ENCODE peak calls at places on chromosome 16, in ten cellular contexts. One of them, this sample, is unnamed. For H3K4me1, the result is how much of the 10 kb centered on the place peaks cover.

GRCh38 chr16:11100239-11100750 is 155.7 kb downstream of the SOCS1 start:
- DNase-seq in PC-9: no peak
- DNase-seq in mucosa of descending colon: peak
- DNase-seq in cardiac muscle cell: peak
- DNase-seq in body of pancreas: peak
- DNase-seq in thoracic aorta: no peak
- DNase-seq in right atrium auricular region: peak
- DNase-seq in psoas muscle: peak
- DNase-seq in uterus: peak
- DNase-seq in CD8-positive, alpha-beta memory T cell: no peak
- DNase-seq in this sample: no peak

GRCh38 chr16:82995927-82996441 is 369.2 kb downstream of the CDH13 start:
- DNase-seq in PC-9: no peak
- DNase-seq in mucosa of descending colon: peak
- DNase-seq in cardiac muscle cell: no peak
- DNase-seq in body of pancreas: no peak
- DNase-seq in thoracic aorta: no peak
- DNase-seq in right atrium auricular region: no peak
- DNase-seq in psoas muscle: no peak
- DNase-seq in uterus: peak
- DNase-seq in CD8-positive, alpha-beta memory T cell: no peak
- DNase-seq in this sample: no peak

GRCh38 chr16:20763461-20764232 is at the start of gene ACSM3:
- DNase-seq in PC-9: peak
- DNase-seq in mucosa of descending colon: peak
- DNase-seq in cardiac muscle cell: peak
- DNase-seq in body of pancreas: peak
- DNase-seq in thoracic aorta: no peak
- DNase-seq in right atrium auricular region: peak
- DNase-seq in psoas muscle: no peak
- DNase-seq in uterus: peak
- DNase-seq in CD8-positive, alpha-beta memory T cell: peak
- DNase-seq in this sample: peak

GRCh38 chr16:73179671-73180370 is 131.9 kb upstream of the ZFHX3 start:
- DNase-seq in PC-9: no peak
- DNase-seq in mucosa of descending colon: no peak
- DNase-seq in cardiac muscle cell: no peak
- DNase-seq in body of pancreas: peak
- DNase-seq in thoracic aorta: no peak
- DNase-seq in right atrium auricular region: no peak
- DNase-seq in psoas muscle: peak
- DNase-seq in uterus: peak
- DNase-seq in CD8-positive, alpha-beta memory T cell: no peak
- DNase-seq in this sample: no peak

GRCh38 chr16:24838554-24839266 is 7.1 kb upstream of the SLC5A11 start:
- DNase-seq in PC-9: peak
- DNase-seq in mucosa of descending colon: peak
- DNase-seq in cardiac muscle cell: no peak
- DNase-seq in body of pancreas: peak
- DNase-seq in thoracic aorta: peak
- DNase-seq in right atrium auricular region: peak
- DNase-seq in psoas muscle: no peak
- DNase-seq in uterus: no peak
- DNase-seq in CD8-positive, alpha-beta memory T cell: no peak
- DNase-seq in this sample: no peak

GRCh38 chr16:11114366-11115164 is 141.4 kb downstream of the SOCS1 start:
- DNase-seq in PC-9: no peak
- DNase-seq in mucosa of descending colon: no peak
- DNase-seq in cardiac muscle cell: no peak
- DNase-seq in body of pancreas: no peak
- DNase-seq in thoracic aorta: no peak
- DNase-seq in right atrium auricular region: no peak
- DNase-seq in psoas muscle: no peak
- DNase-seq in uterus: no peak
- DNase-seq in CD8-positive, alpha-beta memory T cell: no peak
- DNase-seq in this sample: no peak

GRCh38 chr16:67820608-67821259 is 14.0 kb downstream of the TSNAXIP1 start:
- DNase-seq in PC-9: no peak
- DNase-seq in mucosa of descending colon: no peak
- DNase-seq in cardiac muscle cell: no peak
- DNase-seq in body of pancreas: no peak
- DNase-seq in thoracic aorta: no peak
- DNase-seq in right atrium auricular region: no peak
- DNase-seq in psoas muscle: no peak
- DNase-seq in uterus: no peak
- DNase-seq in CD8-positive, alpha-beta memory T cell: no peak
- DNase-seq in this sample: no peak

GRCh38 chr16:89281829-89282228 is 64.3 kb downstream of the ZNF778 start:
- DNase-seq in PC-9: no peak
- DNase-seq in mucosa of descending colon: no peak
- DNase-seq in cardiac muscle cell: no peak
- DNase-seq in body of pancreas: no peak
- DNase-seq in thoracic aorta: no peak
- DNase-seq in right atrium auricular region: no peak
- DNase-seq in psoas muscle: no peak
- DNase-seq in uterus: no peak
- DNase-seq in CD8-positive, alpha-beta memory T cell: no peak
- DNase-seq in this sample: no peak

GRCh38 chr16:77289331-77289809 is 90.2 kb downstream of the SYCE1L start:
- DNase-seq in PC-9: peak
- DNase-seq in mucosa of descending colon: no peak
- DNase-seq in cardiac muscle cell: peak
- DNase-seq in body of pancreas: no peak
- DNase-seq in thoracic aorta: no peak
- DNase-seq in right atrium auricular region: no peak
- DNase-seq in psoas muscle: no peak
- DNase-seq in uterus: no peak
- DNase-seq in CD8-positive, alpha-beta memory T cell: no peak
- DNase-seq in this sample: no peak

GRCh38 chr16:84369938-84370627 is 1.7 kb downstream of the ATP2C2 start:
- DNase-seq in PC-9: peak
- DNase-seq in mucosa of descending colon: peak
- DNase-seq in cardiac muscle cell: no peak
- DNase-seq in body of pancreas: peak
- DNase-seq in thoracic aorta: no peak
- DNase-seq in right atrium auricular region: no peak
- DNase-seq in psoas muscle: no peak
- DNase-seq in uterus: no peak
- DNase-seq in CD8-positive, alpha-beta memory T cell: no peak
- DNase-seq in this sample: no peak

GRCh38 chr16:8453359-8453758 is 137.0 kb downstream of the TMEM114 start:
- DNase-seq in PC-9: no peak
- DNase-seq in mucosa of descending colon: no peak
- DNase-seq in cardiac muscle cell: no peak
- DNase-seq in body of pancreas: no peak
- DNase-seq in thoracic aorta: no peak
- DNase-seq in right atrium auricular region: no peak
- DNase-seq in psoas muscle: no peak
- DNase-seq in uterus: no peak
- DNase-seq in CD8-positive, alpha-beta memory T cell: no peak
- DNase-seq in this sample: no peak

GRCh38 chr16:86089986-86090385 is 191.0 kb downstream of the IRF8 start:
- DNase-seq in PC-9: no peak
- DNase-seq in mucosa of descending colon: no peak
- DNase-seq in cardiac muscle cell: no peak
- DNase-seq in body of pancreas: no peak
- DNase-seq in thoracic aorta: no peak
- DNase-seq in right atrium auricular region: no peak
- DNase-seq in psoas muscle: no peak
- DNase-seq in uterus: no peak
- DNase-seq in CD8-positive, alpha-beta memory T cell: no peak
- DNase-seq in this sample: no peak

GRCh38 chr16:68265078-68265925 is 976 bp downstream of the SLC7A6 start:
- DNase-seq in PC-9: peak
- DNase-seq in mucosa of descending colon: peak
- DNase-seq in cardiac muscle cell: peak
- DNase-seq in body of pancreas: peak
- DNase-seq in thoracic aorta: no peak
- DNase-seq in right atrium auricular region: peak
- DNase-seq in psoas muscle: peak
- DNase-seq in uterus: peak
- DNase-seq in CD8-positive, alpha-beta memory T cell: peak
- DNase-seq in this sample: peak

DNA sequence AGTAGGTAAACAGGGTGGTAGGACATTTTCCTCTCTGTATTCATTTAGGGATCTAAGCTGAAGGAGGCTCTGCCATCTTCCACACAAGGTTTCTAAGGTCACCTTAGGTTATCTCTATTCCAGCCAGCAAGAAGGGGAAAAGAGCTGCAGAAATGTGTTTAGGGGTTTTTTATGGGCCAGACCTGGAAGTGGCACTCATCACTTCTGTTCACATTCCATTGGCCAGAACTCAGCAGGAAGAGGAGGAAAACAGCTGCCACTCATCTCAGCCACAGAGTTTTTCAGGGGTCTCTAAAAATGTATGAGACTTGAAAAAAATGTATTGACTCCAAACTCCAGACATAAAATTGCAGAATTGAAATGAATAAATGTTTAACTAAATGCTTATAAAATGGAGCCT is 65.8 kb downstream of the FTO start:
- DNase-seq in PC-9: no peak
- DNase-seq in mucosa of descending colon: no peak
- DNase-seq in cardiac muscle cell: peak
- DNase-seq in body of pancreas: no peak
- DNase-seq in thoracic aorta: no peak
- DNase-seq in right atrium auricular region: no peak
- DNase-seq in psoas muscle: no peak
- DNase-seq in uterus: no peak
- DNase-seq in CD8-positive, alpha-beta memory T cell: no peak
- DNase-seq in this sample: no peak
- H3K4me1 ChIP-seq in PC-9: half or more
- H3K4me1 ChIP-seq in mucosa of descending colon: under half
- H3K4me1 ChIP-seq in cardiac muscle cell: half or more
- H3K4me1 ChIP-seq in body of pancreas: under half
- H3K4me1 ChIP-seq in thoracic aorta: under half
- H3K4me1 ChIP-seq in right atrium auricular region: under half
- H3K4me1 ChIP-seq in psoas muscle: under half
- H3K4me1 ChIP-seq in uterus: under half
- H3K4me1 ChIP-seq in CD8-positive, alpha-beta memory T cell: under half
- H3K4me1 ChIP-seq in this sample: under half

DNA sequence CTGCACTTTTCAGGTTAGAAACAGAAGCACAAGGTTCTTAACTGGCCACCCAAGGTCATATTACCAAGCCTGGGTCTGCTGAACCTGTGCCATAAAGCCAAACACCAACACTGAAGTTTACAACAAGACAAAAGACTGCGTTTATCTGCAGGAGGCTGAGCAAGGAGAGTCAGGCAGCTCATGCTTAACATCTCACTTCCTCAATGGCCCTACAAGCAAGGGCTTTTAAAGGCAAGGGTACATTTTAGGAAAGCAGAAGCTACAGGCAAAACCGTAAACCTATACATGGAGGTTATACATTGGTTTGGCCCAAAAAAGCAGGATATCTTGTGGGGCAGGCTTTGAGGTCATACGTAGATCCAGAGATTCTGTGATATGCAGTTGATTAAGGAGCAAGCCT is 91.2 kb downstream of the GNAO1 start:
- DNase-seq in PC-9: no peak
- DNase-seq in mucosa of descending colon: no peak
- DNase-seq in cardiac muscle cell: no peak
- DNase-seq in body of pancreas: no peak
- DNase-seq in thoracic aorta: no peak
- DNase-seq in right atrium auricular region: no peak
- DNase-seq in psoas muscle: no peak
- DNase-seq in uterus: no peak
- DNase-seq in CD8-positive, alpha-beta memory T cell: no peak
- DNase-seq in this sample: no peak
- H3K4me1 ChIP-seq in PC-9: under half
- H3K4me1 ChIP-seq in mucosa of descending colon: under half
- H3K4me1 ChIP-seq in cardiac muscle cell: under half
- H3K4me1 ChIP-seq in body of pancreas: under half
- H3K4me1 ChIP-seq in thoracic aorta: under half
- H3K4me1 ChIP-seq in right atrium auricular region: under half
- H3K4me1 ChIP-seq in psoas muscle: under half
- H3K4me1 ChIP-seq in uterus: under half
- H3K4me1 ChIP-seq in CD8-positive, alpha-beta memory T cell: under half
- H3K4me1 ChIP-seq in this sample: under half

DNA sequence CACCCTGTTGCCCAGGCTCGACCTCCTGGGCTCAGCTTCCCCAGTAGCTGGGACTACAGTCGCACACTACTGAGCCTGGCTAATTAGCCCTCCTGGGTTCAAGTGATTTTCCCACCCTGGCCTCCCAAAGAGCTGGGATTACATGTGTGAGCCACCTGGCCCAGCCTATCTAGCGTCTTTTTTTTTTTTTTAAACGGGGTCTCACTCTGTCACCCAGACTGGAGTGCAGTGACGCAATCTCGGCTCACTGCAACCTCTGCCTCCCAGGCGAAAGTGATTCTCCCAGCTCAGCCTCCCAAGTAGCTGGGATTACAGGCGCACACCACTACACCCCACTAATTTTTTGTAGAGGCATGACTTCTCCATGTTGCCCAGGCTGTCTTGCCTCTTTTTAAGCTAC is 33.3 kb downstream of the GLG1 start:
- DNase-seq in PC-9: no peak
- DNase-seq in mucosa of descending colon: no peak
- DNase-seq in cardiac muscle cell: no peak
- DNase-seq in body of pancreas: no peak
- DNase-seq in thoracic aorta: no peak
- DNase-seq in right atrium auricular region: no peak
- DNase-seq in psoas muscle: no peak
- DNase-seq in uterus: no peak
- DNase-seq in CD8-positive, alpha-beta memory T cell: no peak
- DNase-seq in this sample: no peak
- H3K4me1 ChIP-seq in PC-9: under half
- H3K4me1 ChIP-seq in mucosa of descending colon: under half
- H3K4me1 ChIP-seq in cardiac muscle cell: under half
- H3K4me1 ChIP-seq in body of pancreas: half or more
- H3K4me1 ChIP-seq in thoracic aorta: under half
- H3K4me1 ChIP-seq in right atrium auricular region: under half
- H3K4me1 ChIP-seq in psoas muscle: half or more
- H3K4me1 ChIP-seq in uterus: under half
- H3K4me1 ChIP-seq in CD8-positive, alpha-beta memory T cell: half or more
- H3K4me1 ChIP-seq in this sample: half or more

DNA sequence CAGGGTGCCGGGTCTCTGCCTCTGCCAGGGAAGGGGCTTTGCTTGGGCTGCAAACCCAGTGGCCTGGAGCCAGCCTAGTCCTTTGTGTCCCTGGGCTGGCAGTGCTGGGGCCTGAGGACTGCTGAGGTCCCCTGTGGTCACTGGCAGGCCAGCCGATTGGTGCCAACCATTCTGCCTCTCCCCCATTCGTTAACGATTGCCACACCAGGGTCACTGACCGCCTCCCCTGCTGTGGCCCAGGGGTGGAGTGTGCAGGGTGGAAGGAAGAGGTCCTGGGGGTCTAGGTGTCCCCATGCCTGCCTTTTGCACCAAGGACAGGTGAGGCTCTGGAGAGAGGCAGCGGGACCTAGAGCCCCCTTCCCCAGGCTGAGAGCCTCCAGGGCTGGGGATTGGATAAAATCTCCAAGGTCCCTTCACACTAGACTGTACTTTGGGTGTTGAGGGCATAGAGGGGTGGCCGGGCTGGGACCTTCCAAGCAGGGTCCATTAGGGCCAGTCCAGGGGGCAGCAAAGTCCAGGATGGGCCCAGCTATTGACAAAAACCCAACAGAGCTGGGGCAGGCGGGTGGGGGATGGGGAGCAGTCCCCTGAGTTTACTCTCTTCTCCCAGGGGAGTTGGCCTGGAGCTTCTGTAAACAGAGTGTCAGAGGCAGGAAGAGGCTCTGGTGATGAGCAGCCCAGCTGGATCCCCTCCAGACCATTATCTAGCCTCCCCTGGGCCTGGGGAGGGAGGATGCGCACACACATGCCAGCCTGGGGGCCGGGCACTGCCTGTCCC is 1.1 kb downstream of the VASN start:
- DNase-seq in PC-9: no peak
- DNase-seq in mucosa of descending colon: peak
- DNase-seq in cardiac muscle cell: no peak
- DNase-seq in body of pancreas: peak
- DNase-seq in thoracic aorta: no peak
- DNase-seq in right atrium auricular region: no peak
- DNase-seq in psoas muscle: no peak
- DNase-seq in uterus: peak
- DNase-seq in CD8-positive, alpha-beta memory T cell: no peak
- DNase-seq in this sample: no peak
- H3K4me1 ChIP-seq in PC-9: half or more
- H3K4me1 ChIP-seq in mucosa of descending colon: under half
- H3K4me1 ChIP-seq in cardiac muscle cell: under half
- H3K4me1 ChIP-seq in body of pancreas: half or more
- H3K4me1 ChIP-seq in thoracic aorta: under half
- H3K4me1 ChIP-seq in right atrium auricular region: under half
- H3K4me1 ChIP-seq in psoas muscle: under half
- H3K4me1 ChIP-seq in uterus: under half
- H3K4me1 ChIP-seq in CD8-positive, alpha-beta memory T cell: under half
- H3K4me1 ChIP-seq in this sample: under half

This sample was measured in CD8-positive, alpha-beta T cell.